ENCODE peak calls at places on chromosomes 7 and 10, in seven cellular contexts. One of them, this sample, is unnamed.

GRCh38 chr7:102304668-102305067 is 18.0 kb downstream of the SH2B2 start:
- DNase-seq in GM12865: peak
- DNase-seq in activated CD4-positive, CD25-positive, alpha-beta regulatory T cell: no peak
- DNase-seq in SW480: no peak
- DNase-seq in neural progenitor cell: no peak
- DNase-seq in foreskin fibroblast: no peak
- DNase-seq in dorsolateral prefrontal cortex: no peak
- DNase-seq in this sample: no peak

GRCh38 chr10:132044803-132045202 is 20.9 kb upstream of the JAKMIP3 start:
- DNase-seq in GM12865: no peak
- DNase-seq in activated CD4-positive, CD25-positive, alpha-beta regulatory T cell: no peak
- DNase-seq in SW480: no peak
- DNase-seq in neural progenitor cell: no peak
- DNase-seq in foreskin fibroblast: no peak
- DNase-seq in dorsolateral prefrontal cortex: no peak
- DNase-seq in this sample: no peak

GRCh38 chr7:31747553-31747952 is 60.5 kb downstream of the PPP1R17 start:
- DNase-seq in GM12865: no peak
- DNase-seq in activated CD4-positive, CD25-positive, alpha-beta regulatory T cell: no peak
- DNase-seq in SW480: peak
- DNase-seq in neural progenitor cell: no peak
- DNase-seq in foreskin fibroblast: no peak
- DNase-seq in dorsolateral prefrontal cortex: no peak
- DNase-seq in this sample: no peak

GRCh38 chr7:916291-916941 is 38.1 kb downstream of the ADAP1 start:
- DNase-seq in GM12865: no peak
- DNase-seq in activated CD4-positive, CD25-positive, alpha-beta regulatory T cell: no peak
- DNase-seq in SW480: peak
- DNase-seq in neural progenitor cell: no peak
- DNase-seq in foreskin fibroblast: no peak
- DNase-seq in dorsolateral prefrontal cortex: no peak
- DNase-seq in this sample: no peak

GRCh38 chr10:3961082-3961481 is 176.1 kb upstream of the KLF6 start:
- DNase-seq in GM12865: no peak
- DNase-seq in activated CD4-positive, CD25-positive, alpha-beta regulatory T cell: no peak
- DNase-seq in SW480: no peak
- DNase-seq in neural progenitor cell: no peak
- DNase-seq in foreskin fibroblast: no peak
- DNase-seq in dorsolateral prefrontal cortex: no peak
- DNase-seq in this sample: no peak

GRCh38 chr10:30037620-30038336 is 21.6 kb downstream of the JCAD start:
- DNase-seq in GM12865: no peak
- DNase-seq in activated CD4-positive, CD25-positive, alpha-beta regulatory T cell: no peak
- DNase-seq in SW480: no peak
- DNase-seq in neural progenitor cell: no peak
- DNase-seq in foreskin fibroblast: no peak
- DNase-seq in dorsolateral prefrontal cortex: no peak
- DNase-seq in this sample: no peak

GRCh38 chr10:25226775-25227682 is 52.2 kb downstream of the GPR158 start:
- DNase-seq in GM12865: peak
- DNase-seq in activated CD4-positive, CD25-positive, alpha-beta regulatory T cell: no peak
- DNase-seq in SW480: peak
- DNase-seq in neural progenitor cell: peak
- DNase-seq in foreskin fibroblast: peak
- DNase-seq in dorsolateral prefrontal cortex: no peak
- DNase-seq in this sample: no peak

GRCh38 chr7:42238709-42239395 is 1.8 kb upstream of the GLI3 start:
- DNase-seq in GM12865: no peak
- DNase-seq in activated CD4-positive, CD25-positive, alpha-beta regulatory T cell: no peak
- DNase-seq in SW480: peak
- DNase-seq in neural progenitor cell: peak
- DNase-seq in foreskin fibroblast: peak
- DNase-seq in dorsolateral prefrontal cortex: no peak
- DNase-seq in this sample: no peak

GRCh38 chr7:107922891-107923290 is 31.9 kb downstream of the DLD start:
- DNase-seq in GM12865: no peak
- DNase-seq in activated CD4-positive, CD25-positive, alpha-beta regulatory T cell: no peak
- DNase-seq in SW480: no peak
- DNase-seq in neural progenitor cell: no peak
- DNase-seq in foreskin fibroblast: no peak
- DNase-seq in dorsolateral prefrontal cortex: no peak
- DNase-seq in this sample: no peak

GRCh38 chr7:135189961-135190360 is 19.5 kb upstream of the CYREN start:
- DNase-seq in GM12865: no peak
- DNase-seq in activated CD4-positive, CD25-positive, alpha-beta regulatory T cell: no peak
- DNase-seq in SW480: no peak
- DNase-seq in neural progenitor cell: no peak
- DNase-seq in foreskin fibroblast: peak
- DNase-seq in dorsolateral prefrontal cortex: no peak
- DNase-seq in this sample: no peak

GRCh38 chr7:143901360-143901709 is 641 bp downstream of the TCAF1 start:
- DNase-seq in GM12865: no peak
- DNase-seq in activated CD4-positive, CD25-positive, alpha-beta regulatory T cell: no peak
- DNase-seq in SW480: no peak
- DNase-seq in neural progenitor cell: no peak
- DNase-seq in foreskin fibroblast: peak
- DNase-seq in dorsolateral prefrontal cortex: no peak
- DNase-seq in this sample: no peak

GRCh38 chr10:102153093-102153620 is 968 bp downstream of the NOLC1 start:
- DNase-seq in GM12865: no peak
- DNase-seq in activated CD4-positive, CD25-positive, alpha-beta regulatory T cell: no peak
- DNase-seq in SW480: no peak
- DNase-seq in neural progenitor cell: no peak
- DNase-seq in foreskin fibroblast: peak
- DNase-seq in dorsolateral prefrontal cortex: no peak
- DNase-seq in this sample: no peak

GRCh38 chr10:34160595-34160994 is 654.5 kb downstream of the PARD3 start:
- DNase-seq in GM12865: no peak
- DNase-seq in activated CD4-positive, CD25-positive, alpha-beta regulatory T cell: no peak
- DNase-seq in SW480: no peak
- DNase-seq in neural progenitor cell: no peak
- DNase-seq in foreskin fibroblast: no peak
- DNase-seq in dorsolateral prefrontal cortex: no peak
- DNase-seq in this sample: no peak

GRCh38 chr7:134920026-134920758 is 66.1 kb upstream of the AGBL3 start:
- DNase-seq in GM12865: peak
- DNase-seq in activated CD4-positive, CD25-positive, alpha-beta regulatory T cell: no peak
- DNase-seq in SW480: no peak
- DNase-seq in neural progenitor cell: no peak
- DNase-seq in foreskin fibroblast: peak
- DNase-seq in dorsolateral prefrontal cortex: no peak
- DNase-seq in this sample: no peak

GRCh38 chr7:152365982-152366603 is 69.7 kb downstream of the KMT2C start:
- DNase-seq in GM12865: no peak
- DNase-seq in activated CD4-positive, CD25-positive, alpha-beta regulatory T cell: no peak
- DNase-seq in SW480: no peak
- DNase-seq in neural progenitor cell: no peak
- DNase-seq in foreskin fibroblast: no peak
- DNase-seq in dorsolateral prefrontal cortex: no peak
- DNase-seq in this sample: no peak

This sample was measured in PC-9.